ENCODE peak calls at places on chromosomes 13 and 19, in seven cellular contexts. One of them, this sample, is unnamed.

GRCh38 chr13:51249767-51250741 is 27.9 kb downstream of the FAM124A start:
- DNase-seq in activated naive CD8-positive, alpha-beta T cell treated with anti-CD3 and anti-CD28 coated beads for 36 hours: no peak
- DNase-seq in NCI-H1417: no peak
- DNase-seq in GM13976: peak; percentile 49
- DNase-seq in AG04450: no peak
- DNase-seq in lower leg skin: no peak
- DNase-seq in T-cell: no peak
- DNase-seq in this sample: no peak

GRCh38 chr13:77565635-77566034 is 30.1 kb downstream of the SCEL start:
- DNase-seq in activated naive CD8-positive, alpha-beta T cell treated with anti-CD3 and anti-CD28 coated beads for 36 hours: no peak
- DNase-seq in GM13976: peak; percentile 36
- DNase-seq in AG04450: no peak
- DNase-seq in NCI-H1417: peak; percentile 52
- DNase-seq in T-cell: no peak
- DNase-seq in lower leg skin: no peak
- DNase-seq in this sample: no peak

GRCh38 chr19:13228561-13228960 is 78.3 kb downstream of the IER2 start:
- DNase-seq in NCI-H1417: no peak
- DNase-seq in AG04450: no peak
- DNase-seq in activated naive CD8-positive, alpha-beta T cell treated with anti-CD3 and anti-CD28 coated beads for 36 hours: no peak
- DNase-seq in T-cell: no peak
- DNase-seq in lower leg skin: no peak
- DNase-seq in GM13976: no peak
- DNase-seq in this sample: no peak

GRCh38 chr19:4345656-4346383 is 2.5 kb downstream of the MPND start:
- DNase-seq in lower leg skin: no peak
- DNase-seq in activated naive CD8-positive, alpha-beta T cell treated with anti-CD3 and anti-CD28 coated beads for 36 hours: no peak
- DNase-seq in GM13976: no peak
- DNase-seq in NCI-H1417: no peak
- DNase-seq in T-cell: no peak
- DNase-seq in AG04450: no peak
- DNase-seq in this sample: no peak

GRCh38 chr19:55383789-55384575 is at the start of gene TMEM238:
- DNase-seq in activated naive CD8-positive, alpha-beta T cell treated with anti-CD3 and anti-CD28 coated beads for 36 hours: peak; percentile 73
- DNase-seq in lower leg skin: no peak
- DNase-seq in NCI-H1417: peak; percentile 68
- DNase-seq in GM13976: peak; percentile 84
- DNase-seq in T-cell: no peak
- DNase-seq in AG04450: no peak
- DNase-seq in this sample: no peak

GRCh38 chr13:41494202-41494601 is 36.9 kb downstream of the RGCC start:
- DNase-seq in activated naive CD8-positive, alpha-beta T cell treated with anti-CD3 and anti-CD28 coated beads for 36 hours: no peak
- DNase-seq in AG04450: no peak
- DNase-seq in T-cell: no peak
- DNase-seq in lower leg skin: no peak
- DNase-seq in GM13976: no peak
- DNase-seq in NCI-H1417: no peak
- DNase-seq in this sample: no peak

GRCh38 chr13:52164989-52165388 is 5.6 kb upstream of the NEK3 start:
- DNase-seq in NCI-H1417: no peak
- DNase-seq in GM13976: no peak
- DNase-seq in AG04450: no peak
- DNase-seq in activated naive CD8-positive, alpha-beta T cell treated with anti-CD3 and anti-CD28 coated beads for 36 hours: no peak
- DNase-seq in T-cell: no peak
- DNase-seq in lower leg skin: no peak
- DNase-seq in this sample: no peak

GRCh38 chr19:19444694-19445155 is 39.2 kb downstream of the GATAD2A start:
- DNase-seq in lower leg skin: no peak
- DNase-seq in GM13976: no peak
- DNase-seq in NCI-H1417: no peak
- DNase-seq in AG04450: no peak
- DNase-seq in activated naive CD8-positive, alpha-beta T cell treated with anti-CD3 and anti-CD28 coated beads for 36 hours: no peak
- DNase-seq in T-cell: no peak
- DNase-seq in this sample: no peak

GRCh38 chr19:46716013-46716671 is 772 bp downstream of the PRKD2 start:
- DNase-seq in NCI-H1417: no peak
- DNase-seq in GM13976: no peak
- DNase-seq in AG04450: no peak
- DNase-seq in lower leg skin: no peak
- DNase-seq in activated naive CD8-positive, alpha-beta T cell treated with anti-CD3 and anti-CD28 coated beads for 36 hours: peak; percentile 31
- DNase-seq in T-cell: no peak
- DNase-seq in this sample: no peak

GRCh38 chr13:63643543-63643942 is 2227.9 kb upstream of the PCDH20 start:
- DNase-seq in GM13976: no peak
- DNase-seq in AG04450: no peak
- DNase-seq in NCI-H1417: no peak
- DNase-seq in lower leg skin: no peak
- DNase-seq in T-cell: no peak
- DNase-seq in activated naive CD8-positive, alpha-beta T cell treated with anti-CD3 and anti-CD28 coated beads for 36 hours: no peak
- DNase-seq in this sample: no peak

GRCh38 chr19:644789-645188 is 5.1 kb downstream of the FGF22 start:
- DNase-seq in T-cell: no peak
- DNase-seq in NCI-H1417: no peak
- DNase-seq in AG04450: no peak
- DNase-seq in lower leg skin: no peak
- DNase-seq in GM13976: no peak
- DNase-seq in activated naive CD8-positive, alpha-beta T cell treated with anti-CD3 and anti-CD28 coated beads for 36 hours: no peak
- DNase-seq in this sample: no peak

GRCh38 chr13:61414686-61415664 is 674 bp downstream of the PCDH20 start:
- DNase-seq in AG04450: no peak
- DNase-seq in NCI-H1417: peak; percentile 63
- DNase-seq in activated naive CD8-positive, alpha-beta T cell treated with anti-CD3 and anti-CD28 coated beads for 36 hours: no peak
- DNase-seq in T-cell: no peak
- DNase-seq in GM13976: no peak
- DNase-seq in lower leg skin: no peak
- DNase-seq in this sample: peak; percentile 60

GRCh38 chr13:67366533-67366932 is 136.4 kb upstream of the PCDH9 start:
- DNase-seq in NCI-H1417: no peak
- DNase-seq in activated naive CD8-positive, alpha-beta T cell treated with anti-CD3 and anti-CD28 coated beads for 36 hours: no peak
- DNase-seq in AG04450: no peak
- DNase-seq in GM13976: no peak
- DNase-seq in T-cell: no peak
- DNase-seq in lower leg skin: no peak
- DNase-seq in this sample: no peak

GRCh38 chr19:20359933-20360720 is 193.1 kb downstream of the ZNF486 start:
- DNase-seq in activated naive CD8-positive, alpha-beta T cell treated with anti-CD3 and anti-CD28 coated beads for 36 hours: no peak
- DNase-seq in GM13976: no peak
- DNase-seq in AG04450: no peak
- DNase-seq in NCI-H1417: no peak
- DNase-seq in lower leg skin: no peak
- DNase-seq in T-cell: no peak
- DNase-seq in this sample: no peak

GRCh38 chr19:54162241-54162805 is 2.8 kb upstream of the LENG1 start:
- DNase-seq in lower leg skin: peak; percentile 81
- DNase-seq in NCI-H1417: peak; percentile 82
- DNase-seq in T-cell: peak; percentile 75
- DNase-seq in AG04450: no peak
- DNase-seq in GM13976: peak; percentile 88
- DNase-seq in activated naive CD8-positive, alpha-beta T cell treated with anti-CD3 and anti-CD28 coated beads for 36 hours: peak; percentile 76
- DNase-seq in this sample: no peak

GRCh38 chr19:14512420-14512961 is 5.7 kb downstream of the DNAJB1 start:
- DNase-seq in activated naive CD8-positive, alpha-beta T cell treated with anti-CD3 and anti-CD28 coated beads for 36 hours: no peak
- DNase-seq in NCI-H1417: no peak
- DNase-seq in T-cell: no peak
- DNase-seq in AG04450: no peak
- DNase-seq in GM13976: no peak
- DNase-seq in lower leg skin: no peak
- DNase-seq in this sample: no peak

GRCh38 chr13:23871616-23872220 is 17.5 kb downstream of the MIPEP start:
- DNase-seq in lower leg skin: no peak
- DNase-seq in NCI-H1417: peak; percentile 21
- DNase-seq in GM13976: peak; percentile 38
- DNase-seq in activated naive CD8-positive, alpha-beta T cell treated with anti-CD3 and anti-CD28 coated beads for 36 hours: no peak
- DNase-seq in AG04450: no peak
- DNase-seq in T-cell: no peak
- DNase-seq in this sample: peak; percentile 3

GRCh38 chr13:51230473-51231105 is 8.4 kb downstream of the FAM124A start:
- DNase-seq in activated naive CD8-positive, alpha-beta T cell treated with anti-CD3 and anti-CD28 coated beads for 36 hours: no peak
- DNase-seq in lower leg skin: peak; percentile 38
- DNase-seq in T-cell: no peak
- DNase-seq in NCI-H1417: no peak
- DNase-seq in GM13976: no peak
- DNase-seq in AG04450: no peak
- DNase-seq in this sample: no peak

GRCh38 chr19:12985049-12985776 is 10.1 kb upstream of the NFIX start:
- DNase-seq in NCI-H1417: peak; percentile 2
- DNase-seq in activated naive CD8-positive, alpha-beta T cell treated with anti-CD3 and anti-CD28 coated beads for 36 hours: no peak
- DNase-seq in lower leg skin: peak; percentile 86
- DNase-seq in AG04450: no peak
- DNase-seq in T-cell: no peak
- DNase-seq in GM13976: no peak
- DNase-seq in this sample: no peak

GRCh38 chr19:13610042-13610691 is 103.9 kb upstream of the CACNA1A start:
- DNase-seq in T-cell: no peak
- DNase-seq in GM13976: no peak
- DNase-seq in NCI-H1417: peak; percentile 63
- DNase-seq in lower leg skin: no peak
- DNase-seq in activated naive CD8-positive, alpha-beta T cell treated with anti-CD3 and anti-CD28 coated beads for 36 hours: no peak
- DNase-seq in AG04450: no peak
- DNase-seq in this sample: no peak

GRCh38 chr19:18650468-18651001 is 13.7 kb downstream of the KLHL26 start:
- DNase-seq in GM13976: no peak
- DNase-seq in lower leg skin: peak; percentile 78
- DNase-seq in T-cell: no peak
- DNase-seq in activated naive CD8-positive, alpha-beta T cell treated with anti-CD3 and anti-CD28 coated beads for 36 hours: no peak
- DNase-seq in AG04450: peak; percentile 51
- DNase-seq in NCI-H1417: no peak
- DNase-seq in this sample: no peak

GRCh38 chr13:30907167-30907761 is 1.2 kb downstream of the MEDAG start:
- DNase-seq in GM13976: no peak
- DNase-seq in T-cell: no peak
- DNase-seq in NCI-H1417: no peak
- DNase-seq in AG04450: no peak
- DNase-seq in lower leg skin: no peak
- DNase-seq in activated naive CD8-positive, alpha-beta T cell treated with anti-CD3 and anti-CD28 coated beads for 36 hours: no peak
- DNase-seq in this sample: no peak

GRCh38 chr19:4352701-4353121 is 9.3 kb downstream of the MPND start:
- DNase-seq in T-cell: peak; percentile 52
- DNase-seq in GM13976: peak; percentile 81
- DNase-seq in lower leg skin: no peak
- DNase-seq in AG04450: no peak
- DNase-seq in NCI-H1417: peak; percentile 28
- DNase-seq in activated naive CD8-positive, alpha-beta T cell treated with anti-CD3 and anti-CD28 coated beads for 36 hours: peak; percentile 60
- DNase-seq in this sample: peak; percentile 16

GRCh38 chr13:41639955-41640780 is 182.8 kb downstream of the RGCC start:
- DNase-seq in T-cell: no peak
- DNase-seq in lower leg skin: no peak
- DNase-seq in AG04450: no peak
- DNase-seq in activated naive CD8-positive, alpha-beta T cell treated with anti-CD3 and anti-CD28 coated beads for 36 hours: no peak
- DNase-seq in NCI-H1417: no peak
- DNase-seq in GM13976: no peak
- DNase-seq in this sample: no peak

GRCh38 chr19:49639401-49640112 is 386 bp downstream of the RRAS start:
- DNase-seq in AG04450: no peak
- DNase-seq in lower leg skin: peak; percentile 39
- DNase-seq in GM13976: no peak
- DNase-seq in activated naive CD8-positive, alpha-beta T cell treated with anti-CD3 and anti-CD28 coated beads for 36 hours: no peak
- DNase-seq in T-cell: no peak
- DNase-seq in NCI-H1417: no peak
- DNase-seq in this sample: no peak

GRCh38 chr13:99178636-99179035 is 22.0 kb upstream of the UBAC2 start:
- DNase-seq in NCI-H1417: no peak
- DNase-seq in T-cell: no peak
- DNase-seq in AG04450: no peak
- DNase-seq in activated naive CD8-positive, alpha-beta T cell treated with anti-CD3 and anti-CD28 coated beads for 36 hours: no peak
- DNase-seq in GM13976: no peak
- DNase-seq in lower leg skin: no peak
- DNase-seq in this sample: no peak

GRCh38 chr13:74288361-74288911 is 154.2 kb upstream of the KLF12 start:
- DNase-seq in NCI-H1417: peak; percentile 23
- DNase-seq in T-cell: peak; percentile 10
- DNase-seq in lower leg skin: no peak
- DNase-seq in AG04450: no peak
- DNase-seq in activated naive CD8-positive, alpha-beta T cell treated with anti-CD3 and anti-CD28 coated beads for 36 hours: peak; percentile 23
- DNase-seq in GM13976: no peak
- DNase-seq in this sample: no peak

GRCh38 chr13:112445411-112446271 is 69.5 kb downstream of the SPACA7 start:
- DNase-seq in GM13976: no peak
- DNase-seq in T-cell: no peak
- DNase-seq in activated naive CD8-positive, alpha-beta T cell treated with anti-CD3 and anti-CD28 coated beads for 36 hours: no peak
- DNase-seq in NCI-H1417: no peak
- DNase-seq in AG04450: no peak
- DNase-seq in lower leg skin: no peak
- DNase-seq in this sample: no peak

GRCh38 chr13:40340368-40341085 is 325.9 kb downstream of the FOXO1 start:
- DNase-seq in AG04450: no peak
- DNase-seq in T-cell: no peak
- DNase-seq in GM13976: no peak
- DNase-seq in activated naive CD8-positive, alpha-beta T cell treated with anti-CD3 and anti-CD28 coated beads for 36 hours: no peak
- DNase-seq in NCI-H1417: no peak
- DNase-seq in lower leg skin: no peak
- DNase-seq in this sample: peak; percentile 4

GRCh38 chr13:97395437-97396136 is 38.4 kb upstream of the RAP2A start:
- DNase-seq in GM13976: no peak
- DNase-seq in NCI-H1417: no peak
- DNase-seq in T-cell: no peak
- DNase-seq in activated naive CD8-positive, alpha-beta T cell treated with anti-CD3 and anti-CD28 coated beads for 36 hours: no peak
- DNase-seq in lower leg skin: no peak
- DNase-seq in AG04450: no peak
- DNase-seq in this sample: no peak

GRCh38 chr13:49610176-49610575 is 18.1 kb upstream of the ARL11 start:
- DNase-seq in AG04450: no peak
- DNase-seq in activated naive CD8-positive, alpha-beta T cell treated with anti-CD3 and anti-CD28 coated beads for 36 hours: no peak
- DNase-seq in lower leg skin: no peak
- DNase-seq in T-cell: no peak
- DNase-seq in GM13976: no peak
- DNase-seq in NCI-H1417: peak; percentile 86
- DNase-seq in this sample: peak; percentile 67

GRCh38 chr13:88345171-88345847 is 674.1 kb downstream of the SLITRK5 start:
- DNase-seq in T-cell: no peak
- DNase-seq in GM13976: no peak
- DNase-seq in AG04450: no peak
- DNase-seq in lower leg skin: no peak
- DNase-seq in activated naive CD8-positive, alpha-beta T cell treated with anti-CD3 and anti-CD28 coated beads for 36 hours: no peak
- DNase-seq in NCI-H1417: no peak
- DNase-seq in this sample: no peak

GRCh38 chr13:24716446-24716845 is 36.2 kb downstream of the ATP12A start:
- DNase-seq in GM13976: no peak
- DNase-seq in lower leg skin: no peak
- DNase-seq in NCI-H1417: no peak
- DNase-seq in T-cell: no peak
- DNase-seq in activated naive CD8-positive, alpha-beta T cell treated with anti-CD3 and anti-CD28 coated beads for 36 hours: no peak
- DNase-seq in AG04450: no peak
- DNase-seq in this sample: no peak

GRCh38 chr13:83312194-83312593 is 570.1 kb downstream of the SLITRK1 start:
- DNase-seq in T-cell: no peak
- DNase-seq in activated naive CD8-positive, alpha-beta T cell treated with anti-CD3 and anti-CD28 coated beads for 36 hours: no peak
- DNase-seq in lower leg skin: no peak
- DNase-seq in GM13976: no peak
- DNase-seq in AG04450: no peak
- DNase-seq in NCI-H1417: no peak
- DNase-seq in this sample: no peak

GRCh38 chr19:29680447-29680846 is 15.2 kb downstream of the PLEKHF1 start:
- DNase-seq in T-cell: peak; percentile 80
- DNase-seq in lower leg skin: no peak
- DNase-seq in NCI-H1417: no peak
- DNase-seq in activated naive CD8-positive, alpha-beta T cell treated with anti-CD3 and anti-CD28 coated beads for 36 hours: peak; percentile 83
- DNase-seq in GM13976: peak; percentile 65
- DNase-seq in AG04450: no peak
- DNase-seq in this sample: no peak

GRCh38 chr19:58317481-58318072 is 9.2 kb upstream of the ZSCAN22 start:
- DNase-seq in activated naive CD8-positive, alpha-beta T cell treated with anti-CD3 and anti-CD28 coated beads for 36 hours: no peak
- DNase-seq in GM13976: no peak
- DNase-seq in NCI-H1417: no peak
- DNase-seq in AG04450: no peak
- DNase-seq in T-cell: no peak
- DNase-seq in lower leg skin: no peak
- DNase-seq in this sample: no peak

GRCh38 chr13:26965976-26966375 is 205.4 kb upstream of the GPR12 start:
- DNase-seq in T-cell: no peak
- DNase-seq in activated naive CD8-positive, alpha-beta T cell treated with anti-CD3 and anti-CD28 coated beads for 36 hours: no peak
- DNase-seq in NCI-H1417: no peak
- DNase-seq in lower leg skin: no peak
- DNase-seq in AG04450: peak; percentile 92
- DNase-seq in GM13976: no peak
- DNase-seq in this sample: peak; percentile 92

GRCh38 chr19:15463865-15464371 is 426 bp downstream of the RASAL3 start:
- DNase-seq in NCI-H1417: no peak
- DNase-seq in activated naive CD8-positive, alpha-beta T cell treated with anti-CD3 and anti-CD28 coated beads for 36 hours: peak; percentile 81
- DNase-seq in AG04450: no peak
- DNase-seq in GM13976: peak; percentile 80
- DNase-seq in T-cell: peak; percentile 78
- DNase-seq in lower leg skin: no peak
- DNase-seq in this sample: no peak

This sample was measured in DMS 273 treated with DMSO at 0.1 percent for 48 hours.